ENCODE peak calls at places on chromosomes 5 and 9, in eight cellular contexts. Q is H1, A is HCT116, R is Peyer's patch, W is right lobe of liver, K is A549, V is stomach, B is transverse colon. F is an unnamed sample. For H3K9me3, the result is how much of the 10 kb centered on the place peaks cover.

GRCh38 chr5:147148715-147149114 is 86.1 kb upstream of the STK32A start:
- DNase-seq in Q (no peak), A (no peak), R (no peak), W (no peak), K (no peak), V (no peak), B (no peak), F (no peak)

GRCh38 chr5:144134181-144134827 is 36.2 kb downstream of the YIPF5 start:
- DNase-seq in Q (no peak), A (no peak), R (no peak), W (no peak), K (no peak), V (no peak), B (no peak), F (no peak)

GRCh38 chr9:81849631-81850259 is 78.5 kb upstream of the SPATA31D4 start:
- DNase-seq in Q (no peak), A (no peak), R (no peak), W (no peak), K (no peak), V (no peak), B (peak), F (no peak)

GRCh38 chr9:115353681-115354080 is 235.7 kb upstream of the TNC start:
- DNase-seq in Q (no peak), A (no peak), R (no peak), W (no peak), K (no peak), V (no peak), B (no peak), F (no peak)

GRCh38 chr9:130181645-130182044 is 9.4 kb downstream of the NCS1 start:
- DNase-seq in Q (no peak), A (no peak), R (peak), W (no peak), K (no peak), V (peak), B (peak), F (no peak)

GRCh38 chr5:17105744-17106450 is 111.5 kb upstream of the BASP1 start:
- DNase-seq in Q (no peak), A (no peak), R (no peak), W (no peak), K (no peak), V (no peak), B (no peak), F (peak)

GRCh38 chr9:38311382-38312270 is 80.9 kb upstream of the ALDH1B1 start:
- DNase-seq in Q (peak), A (no peak), R (no peak), W (no peak), K (no peak), V (no peak), B (no peak), F (no peak)

GRCh38 chr5:112709416-112709815 is 28.3 kb upstream of the APC start:
- DNase-seq in Q (no peak), A (no peak), R (no peak), W (no peak), K (no peak), V (no peak), B (no peak), F (no peak)

GRCh38 chr9:136399176-136400037 is 563 bp downstream of the SNAPC4 start:
- DNase-seq in Q (no peak), A (no peak), R (no peak), W (peak), K (no peak), V (no peak), B (no peak), F (no peak)

GRCh38 chr9:94981661-94982060 is 255.2 kb downstream of the AOPEP start:
- DNase-seq in Q (no peak), A (no peak), R (no peak), W (no peak), K (no peak), V (no peak), B (no peak), F (no peak)

GRCh38 chr5:55033568-55033967 is 9.5 kb downstream of the GZMK start:
- DNase-seq in Q (no peak), A (no peak), R (no peak), W (no peak), K (no peak), V (no peak), B (no peak), F (no peak)

GRCh38 chr9:92564982-92565381 is 29.2 kb upstream of the ECM2 start:
- DNase-seq in Q (no peak), A (no peak), R (no peak), W (no peak), K (no peak), V (no peak), B (no peak), F (no peak)

GRCh38 chr9:69192214-69192613 is 18.1 kb downstream of the TJP2 start:
- DNase-seq in Q (no peak), A (no peak), R (no peak), W (no peak), K (no peak), V (no peak), B (no peak), F (no peak)

GRCh38 chr5:1135696-1136525 is 24.0 kb upstream of the SLC12A7 start:
- DNase-seq in Q (no peak), A (no peak), R (no peak), W (no peak), K (no peak), V (no peak), B (no peak), F (no peak)

GRCh38 chr5:25006734-25007133 is 362.0 kb upstream of the CDH10 start:
- DNase-seq in Q (no peak), A (no peak), R (no peak), W (no peak), K (no peak), V (no peak), B (no peak), F (no peak)

GRCh38 chr5:171418982-171419662 is at the start of gene FGF18:
- DNase-seq in Q (peak), A (peak), R (peak), W (no peak), K (peak), V (peak), B (peak), F (no peak)

GRCh38 chr9:93154293-93154903 is 20.3 kb upstream of the NINJ1 start:
- DNase-seq in Q (peak), A (no peak), R (no peak), W (no peak), K (peak), V (no peak), B (peak), F (no peak)

GRCh38 chr9:127904888-127905728 is 5.7 kb upstream of the ST6GALNAC6 start:
- DNase-seq in Q (no peak), A (no peak), R (peak), W (no peak), K (no peak), V (no peak), B (peak), F (no peak)

GRCh38 chr5:61409568-61409967 is 77.5 kb downstream of the ZSWIM6 start:
- DNase-seq in Q (no peak), A (peak), R (no peak), W (no peak), K (peak), V (no peak), B (no peak), F (no peak)

GRCh38 chr5:10699987-10700386 is 61.0 kb downstream of the DAP start:
- DNase-seq in Q (no peak), A (no peak), R (no peak), W (no peak), K (no peak), V (no peak), B (no peak), F (no peak)

GRCh38 chr5:72844218-72844603 is 27.8 kb downstream of the TNPO1 start:
- DNase-seq in Q (no peak), A (no peak), R (no peak), W (no peak), K (no peak), V (no peak), B (no peak), F (no peak)

GRCh38 chr5:122661496-122662180 is 113.2 kb upstream of the SNX2 start:
- DNase-seq in Q (no peak), A (no peak), R (no peak), W (no peak), K (no peak), V (no peak), B (no peak), F (no peak)

GRCh38 chr5:90402521-90403255 is 6.9 kb downstream of the CETN3 start:
- DNase-seq in Q (no peak), A (no peak), R (no peak), W (no peak), K (no peak), V (no peak), B (no peak), F (no peak)

GRCh38 chr9:133760713-133761290 is 22.6 kb upstream of the SARDH start:
- DNase-seq in Q (peak), A (no peak), R (no peak), W (no peak), K (no peak), V (no peak), B (no peak), F (no peak)

GRCh38 chr5:132313961-132314432 is 19.8 kb downstream of the SLC22A4 start:
- DNase-seq in Q (no peak), A (no peak), R (no peak), W (no peak), K (no peak), V (no peak), B (no peak), F (no peak)

GRCh38 chr9:71504636-71505035 is 263.7 kb downstream of the CEMIP2 start:
- DNase-seq in Q (no peak), A (no peak), R (no peak), W (no peak), K (no peak), V (no peak), B (no peak), F (no peak)
- TF ChIP-seq POLR2A in Q (no peak), A (no peak), R (no peak), W (no peak), K (no peak), V (no peak), B (no peak), F (no peak)

DNA sequence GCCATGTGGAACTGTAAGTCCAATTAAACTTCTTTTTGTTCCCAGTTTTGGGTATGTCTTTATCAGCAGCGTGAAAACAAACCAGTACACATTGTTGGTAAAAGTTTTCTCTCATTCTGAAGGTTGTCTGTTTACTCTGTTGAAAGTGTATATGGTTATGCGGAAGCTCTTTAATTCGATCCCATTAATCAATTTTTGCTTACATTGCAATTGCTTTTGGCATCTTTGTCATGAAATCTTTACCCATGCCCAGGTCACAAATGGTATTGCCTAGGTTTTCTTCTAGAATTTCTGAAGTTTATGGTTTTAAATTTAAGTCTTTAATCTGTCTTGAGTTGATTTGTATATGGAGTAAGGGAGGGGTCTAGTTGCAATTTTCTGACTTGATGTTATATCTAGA is 1901.9 kb downstream of the MAT2B start:
- DNase-seq in Q (no peak), A (no peak), R (no peak), W (no peak), K (no peak), V (no peak), B (no peak), F (no peak)
- H3K9me3 ChIP-seq in Q (under half), A (under half), R (under half), W (under half), K (under half), V (under half), B (under half), F (under half)

GRCh38 chr9:98943682-98944129 is at the start of gene COL15A1:
- DNase-seq in Q (no peak), A (no peak), R (no peak), W (no peak), K (no peak), V (no peak), B (no peak), F (no peak)
- H3K4me3 ChIP-seq in Q (peak), A (peak), R (peak), W (peak), K (peak), V (peak), B (peak), F (peak)

DNA sequence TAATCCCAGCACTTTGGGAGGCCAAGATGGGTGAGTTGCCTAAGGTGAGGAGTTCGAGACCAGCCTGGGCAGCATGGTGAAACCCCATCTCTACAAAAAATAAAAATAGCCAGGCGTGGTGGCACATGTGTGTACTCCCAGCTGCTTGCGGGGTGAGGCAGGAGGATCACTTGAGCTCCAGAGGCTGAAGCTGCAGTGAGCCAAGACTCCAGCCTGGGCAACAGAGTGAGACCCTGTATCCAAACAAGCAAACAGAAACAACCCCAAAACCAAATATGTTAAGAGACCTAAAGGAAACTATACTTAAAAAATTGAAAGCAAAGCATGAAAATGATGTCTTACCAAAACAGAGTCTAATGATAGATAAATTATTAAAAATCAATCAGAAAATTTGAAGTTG is 12.4 kb downstream of the HNRNPAB start:
- DNase-seq in Q (no peak), A (no peak), R (no peak), W (no peak), K (no peak), V (no peak), B (no peak), F (no peak)
- TF ChIP-seq POLR2A in Q (no peak), A (no peak), R (no peak), W (no peak), K (no peak), V (no peak), B (no peak), F (no peak)

F was measured in gastrocnemius medialis.